ENCODE peak calls at places on chromosomes 4 and X, in five cellular contexts. N is CD8-positive, alpha-beta memory T cell; G is upper lobe of left lung; Q is effector memory CD4-positive, alpha-beta T cell; V is left ventricle myocardium inferior. M is an unnamed sample. For H3K4me1 and H3K9me3, the result is how much of the 10 kb centered on the place peaks cover.

GRCh38 chr4:132180020-132180427 is 969.1 kb upstream of the PCDH10 start:
- DNase-seq in N (no peak), G (no peak), Q (no peak), V (no peak), M (no peak)

GRCh38 chr4:115090483-115091075 is 22.8 kb downstream of the NDST4 start:
- DNase-seq in N (no peak), G (no peak), Q (no peak), V (no peak), M (peak)

GRCh38 chr4:99300934-99301333 is 10.1 kb upstream of the ADH1A start:
- DNase-seq in N (no peak), G (no peak), Q (no peak), V (peak), M (peak)

GRCh38 chr4:127997534-127998388 is 32.6 kb downstream of the ABHD18 start:
- DNase-seq in N (no peak), G (no peak), Q (no peak), V (no peak), M (no peak)

GRCh38 chrX:71095555-71095970 is at the start of gene FOXO4:
- DNase-seq in N (peak), G (peak), Q (peak), V (peak), M (peak)

GRCh38 chr4:79049840-79050520 is 110.7 kb upstream of the PAQR3 start:
- DNase-seq in N (no peak), G (peak), Q (no peak), V (no peak), M (peak)

GRCh38 chrX:16199343-16199742 is 32.1 kb downstream of the MAGEB17 start:
- DNase-seq in N (no peak), G (no peak), Q (no peak), V (no peak), M (no peak)

GRCh38 chr4:156575430-156576073 is 396.0 kb downstream of the PDGFC start:
- DNase-seq in N (no peak), G (no peak), Q (no peak), V (no peak), M (no peak)

GRCh38 chr4:32560306-32560705 is 1840.1 kb downstream of the PCDH7 start:
- DNase-seq in N (no peak), G (no peak), Q (no peak), V (no peak), M (no peak)

GRCh38 chrX:49986058-49986457 is 63.7 kb downstream of the CLCN5 start:
- DNase-seq in N (no peak), G (no peak), Q (no peak), V (no peak), M (no peak)

GRCh38 chr4:8185280-8185679 is 13.8 kb upstream of the SH3TC1 start:
- DNase-seq in N (no peak), G (no peak), Q (no peak), V (no peak), M (no peak)

GRCh38 chr4:173518419-173519102 is 11.5 kb downstream of the HAND2 start:
- DNase-seq in N (no peak), G (peak), Q (no peak), V (no peak), M (no peak)

GRCh38 chrX:153400146-153401132 is 711 bp downstream of the PNMA6E start:
- DNase-seq in N (peak), G (peak), Q (peak), V (no peak), M (peak)

GRCh38 chr4:102299708-102300107 is 45.6 kb downstream of the SLC39A8 start:
- DNase-seq in N (peak), G (no peak), Q (no peak), V (peak), M (peak)

GRCh38 chrX:109533005-109533404 is 3.6 kb upstream of the NXT2 start:
- DNase-seq in N (no peak), G (no peak), Q (no peak), V (no peak), M (no peak)

GRCh38 chrX:1546601-1547275 is 9.8 kb upstream of the P2RY8 start:
- DNase-seq in N (no peak), G (no peak), Q (no peak), V (peak), M (no peak)

GRCh38 chrX:47571215-47571614 is 10.2 kb downstream of the ARAF start:
- DNase-seq in N (no peak), G (no peak), Q (no peak), V (no peak), M (no peak)

GRCh38 chr4:159105063-159105414 is 2.2 kb downstream of the RAPGEF2 start:
- DNase-seq in N (no peak), G (no peak), Q (no peak), V (no peak), M (no peak)

GRCh38 chr4:56656346-56656643 is 24.8 kb downstream of the HOPX start:
- DNase-seq in N (peak), G (peak), Q (peak), V (peak), M (peak)

GRCh38 chr4:110294165-110294564 is 95.8 kb upstream of the ELOVL6 start:
- DNase-seq in N (no peak), G (no peak), Q (no peak), V (no peak), M (no peak)

GRCh38 chrX:13119386-13119785 is 75.0 kb upstream of the FAM9C start:
- DNase-seq in N (no peak), G (no peak), Q (no peak), V (no peak), M (no peak)

GRCh38 chrX:117990438-117990837 is 126.2 kb downstream of the KLHL13 start:
- DNase-seq in N (no peak), G (no peak), Q (no peak), V (no peak), M (no peak)

GRCh38 chr4:95231713-95232112 is 317.1 kb downstream of the UNC5C start:
- DNase-seq in N (no peak), G (no peak), Q (no peak), V (no peak), M (peak)

GRCh38 chr4:73544620-73545019 is 63.1 kb downstream of the AFM start:
- DNase-seq in N (no peak), G (no peak), Q (no peak), V (no peak), M (no peak)

GRCh38 chr4:77488882-77489281 is 116.7 kb upstream of the CXCL13 start:
- DNase-seq in N (no peak), G (no peak), Q (no peak), V (no peak), M (no peak)

GRCh38 chr4:16029329-16029728 is 54.5 kb downstream of the PROM1 start:
- DNase-seq in N (no peak), G (no peak), Q (no peak), V (no peak), M (no peak)

GRCh38 chrX:136752796-136753195 is 27.9 kb downstream of the ARHGEF6 start:
- DNase-seq in N (no peak), G (no peak), Q (no peak), V (no peak), M (no peak)

GRCh38 chrX:105618393-105619101 is 203.8 kb upstream of the NRK start:
- DNase-seq in N (no peak), G (no peak), Q (no peak), V (no peak), M (no peak)

GRCh38 chr4:121277194-121278105 is 103.4 kb downstream of the QRFPR start:
- DNase-seq in N (no peak), G (no peak), Q (no peak), V (no peak), M (no peak)

GRCh38 chr4:73896416-73896815 is 27.2 kb downstream of the CXCL1 start:
- DNase-seq in N (no peak), G (no peak), Q (no peak), V (no peak), M (no peak)

GRCh38 chr4:8907596-8908205 is 36.1 kb upstream of the HMX1 start:
- DNase-seq in N (no peak), G (peak), Q (no peak), V (no peak), M (no peak)

GRCh38 chr4:22474636-22475310 is 41.1 kb downstream of the ADGRA3 start:
- DNase-seq in N (no peak), G (no peak), Q (no peak), V (no peak), M (no peak)

GRCh38 chr4:33924801-33925200 is 2319.5 kb downstream of the ARAP2 start:
- DNase-seq in N (no peak), G (no peak), Q (no peak), V (no peak), M (no peak)

GRCh38 chrX:30957753-30958152 is 68.7 kb upstream of the TAB3 start:
- DNase-seq in N (no peak), G (no peak), Q (no peak), V (no peak), M (peak)

GRCh38 chr4:3779509-3779908 is 13.3 kb downstream of the ADRA2C start:
- DNase-seq in N (no peak), G (no peak), Q (no peak), V (no peak), M (no peak)

GRCh38 chr4:109419679-109420078 is 13.9 kb upstream of the SEC24B start:
- DNase-seq in N (no peak), G (no peak), Q (no peak), V (no peak), M (no peak)

GRCh38 chr4:168830777-168831512 is 179.1 kb downstream of the CBR4 start:
- DNase-seq in N (no peak), G (no peak), Q (no peak), V (no peak), M (no peak)

GRCh38 chr4:54433686-54434085 is 204.6 kb downstream of the PDGFRA start:
- DNase-seq in N (no peak), G (no peak), Q (no peak), V (no peak), M (no peak)

GRCh38 chr4:32025840-32026459 is 1305.8 kb downstream of the PCDH7 start:
- DNase-seq in N (no peak), G (no peak), Q (no peak), V (no peak), M (peak)

GRCh38 chrX:281166-281999 is at the start of gene PLCXD1:
- DNase-seq in N (no peak), G (no peak), Q (no peak), V (peak), M (no peak)
- H3K27ac ChIP-seq in N (peak), G (no peak), Q (no peak), V (peak), M (peak)

GRCh38 chrX:119635799-119636198 is 29.6 kb upstream of the NKRF start:
- DNase-seq in N (no peak), G (no peak), Q (no peak), V (no peak), M (no peak)

GRCh38 chrX:119638725-119639471 is 32.7 kb upstream of the NKRF start:
- DNase-seq in N (no peak), G (no peak), Q (no peak), V (no peak), M (no peak)

GRCh38 chrX:119636419-119636818 is 30.2 kb upstream of the NKRF start:
- DNase-seq in N (no peak), G (no peak), Q (no peak), V (no peak), M (no peak)

GRCh38 chrX:119640621-119641020 is 34.4 kb upstream of the NKRF start:
- DNase-seq in N (no peak), G (no peak), Q (no peak), V (no peak), M (no peak)

DNA sequence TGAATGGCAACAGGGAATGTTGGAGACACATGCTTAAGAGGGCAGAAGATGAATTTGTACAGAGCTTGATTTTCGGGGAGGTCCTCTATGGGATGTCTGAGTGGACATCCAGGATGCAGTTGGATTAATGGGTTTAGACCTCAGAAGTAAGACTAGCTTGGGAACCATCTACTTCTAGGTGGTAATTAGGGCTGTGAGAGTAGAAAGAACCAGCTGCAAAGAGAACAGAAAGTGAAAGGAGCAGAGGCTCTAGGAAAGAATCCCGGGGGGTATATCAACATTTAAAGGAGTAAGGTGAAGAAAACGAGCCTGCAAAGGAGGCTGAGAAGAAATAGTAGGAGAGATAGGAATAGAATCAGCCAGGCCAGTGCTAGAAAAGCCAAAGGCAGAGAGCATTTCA is 29.0 kb upstream of the NKRF start:
- DNase-seq in N (no peak), G (no peak), Q (no peak), V (no peak), M (no peak)
- H3K4me1 ChIP-seq in N (under half), G (under half), Q (under half), V (under half), M (under half)

DNA sequence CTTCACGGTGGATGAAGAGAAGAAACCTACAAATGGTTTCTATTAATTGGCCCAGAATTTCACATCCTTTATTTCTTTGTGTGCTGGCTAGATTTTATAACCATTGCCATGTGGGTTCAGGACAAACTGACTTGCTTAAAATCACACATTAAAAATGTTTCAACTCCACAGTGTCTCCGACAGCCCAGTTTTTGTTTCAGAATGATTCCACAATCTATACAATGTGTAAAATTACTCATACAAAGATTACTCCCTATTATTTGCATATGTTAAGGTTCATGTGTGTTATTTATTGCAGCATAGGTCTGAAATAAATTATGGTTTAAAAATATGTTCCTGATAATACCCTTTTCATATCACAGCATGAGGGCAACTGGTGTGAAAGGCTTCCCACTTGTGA is 20.6 kb downstream of the DCHS2 start:
- DNase-seq in N (no peak), G (no peak), Q (no peak), V (no peak), M (no peak)
- H3K9me3 ChIP-seq in N (under half), G (under half), Q (under half), V (under half), M (under half)

GRCh38 chr4:76275486-76276126 is 24.1 kb downstream of the FAM47E start:
- DNase-seq in N (no peak), G (no peak), Q (no peak), V (no peak), M (no peak)

GRCh38 chr4:76278583-76278982 is 27.1 kb downstream of the FAM47E start:
- DNase-seq in N (no peak), G (no peak), Q (no peak), V (no peak), M (peak)

GRCh38 chr4:76277667-76278066 is 26.1 kb downstream of the FAM47E start:
- DNase-seq in N (no peak), G (no peak), Q (no peak), V (no peak), M (no peak)

GRCh38 chr4:76279462-76279861 is 27.1 kb upstream of the STBD1 start:
- DNase-seq in N (peak), G (no peak), Q (peak), V (no peak), M (no peak)

GRCh38 chr4:76276813-76277212 is 25.3 kb downstream of the FAM47E start:
- DNase-seq in N (no peak), G (no peak), Q (no peak), V (no peak), M (no peak)
- H3K27ac ChIP-seq in N (no peak), G (no peak), Q (no peak), V (no peak), M (no peak)

GRCh38 chr4:151314509-151314908 is 10.9 kb downstream of the SH3D19 start:
- DNase-seq in N (no peak), G (no peak), Q (no peak), V (no peak), M (no peak)
- H3K4me1 ChIP-seq in N (under half), G (under half), Q (under half), V (half or more), M (under half)

GRCh38 chr4:176354884-176355283 is 35.1 kb downstream of the SPCS3 start:
- DNase-seq in N (no peak), G (no peak), Q (no peak), V (no peak), M (no peak)

GRCh38 chr4:176350671-176351070 is 30.9 kb downstream of the SPCS3 start:
- DNase-seq in N (no peak), G (peak), Q (no peak), V (no peak), M (no peak)
- H3K9me3 ChIP-seq in N (under half), G (under half), Q (under half), V (under half), M (under half)